ENCODE peak calls at places on chromosomes 7 and 10, in five cellular contexts. I, D, O, Q and W are unnamed samples.

GRCh38 chr10:125072824-125073223 is 87.5 kb downstream of the CTBP2 start:
- DNase-seq in I (no peak), D (no peak), O (no peak), Q (no peak), W (no peak)

GRCh38 chr10:71234970-71235681 is 22.8 kb downstream of the UNC5B start:
- DNase-seq in I (peak), D (peak), O (peak), Q (no peak), W (peak)

GRCh38 chr10:109343293-109343692 is 580.0 kb downstream of the XPNPEP1 start:
- DNase-seq in I (no peak), D (no peak), O (peak), Q (no peak), W (no peak)

GRCh38 chr7:155846936-155847335 is 34.7 kb upstream of the SHH start:
- DNase-seq in I (no peak), D (no peak), O (no peak), Q (no peak), W (no peak)

GRCh38 chr10:119304541-119304940 is 97.2 kb downstream of the GRK5 start:
- DNase-seq in I (no peak), D (no peak), O (no peak), Q (no peak), W (no peak)

GRCh38 chr7:116197355-116197754 is 13.0 kb upstream of the TES start:
- DNase-seq in I (no peak), D (no peak), O (no peak), Q (no peak), W (no peak)

GRCh38 chr7:6618621-6619020 is 3.2 kb downstream of the ZNF853 start:
- DNase-seq in I (no peak), D (no peak), O (no peak), Q (no peak), W (no peak)

GRCh38 chr10:28449382-28449781 is 83.5 kb upstream of the WAC start:
- DNase-seq in I (no peak), D (no peak), O (no peak), Q (no peak), W (no peak)

GRCh38 chr10:97780991-97781540 is 9.3 kb upstream of the SFRP5 start:
- DNase-seq in I (no peak), D (no peak), O (no peak), Q (no peak), W (no peak)

GRCh38 chr7:104130726-104131125 is 77.1 kb downstream of the ORC5 start:
- DNase-seq in I (no peak), D (no peak), O (no peak), Q (no peak), W (no peak)

GRCh38 chr7:155590215-155591023 is 44.1 kb upstream of the CNPY1 start:
- DNase-seq in I (no peak), D (no peak), O (no peak), Q (peak), W (no peak)

GRCh38 chr7:148697256-148697841 is 1.4 kb upstream of the CUL1 start:
- DNase-seq in I (peak), D (peak), O (no peak), Q (no peak), W (peak)

GRCh38 chr7:94190599-94191061 is 186.5 kb upstream of the BET1 start:
- DNase-seq in I (no peak), D (no peak), O (peak), Q (no peak), W (peak)

GRCh38 chr7:19215421-19215820 is 70.2 kb upstream of the FERD3L start:
- DNase-seq in I (no peak), D (no peak), O (peak), Q (no peak), W (no peak)

GRCh38 chr10:98045785-98046389 is 15.5 kb upstream of the CRTAC1 start:
- DNase-seq in I (no peak), D (peak), O (peak), Q (peak), W (peak)

GRCh38 chr7:13090959-13091358 is 403.5 kb downstream of the ARL4A start:
- DNase-seq in I (no peak), D (no peak), O (no peak), Q (no peak), W (no peak)

GRCh38 chr7:129739427-129739826 is 127.9 kb downstream of the NRF1 start:
- DNase-seq in I (no peak), D (no peak), O (peak), Q (no peak), W (peak)

GRCh38 chr10:28586176-28586575 is 53.3 kb downstream of the WAC start:
- DNase-seq in I (no peak), D (no peak), O (no peak), Q (no peak), W (no peak)

GRCh38 chr10:21524526-21525366 is 736 bp downstream of the SKIDA1 start:
- DNase-seq in I (no peak), D (no peak), O (no peak), Q (peak), W (no peak)

GRCh38 chr10:69965919-69966662 is 86.6 kb upstream of the MACROH2A2 start:
- DNase-seq in I (peak), D (no peak), O (no peak), Q (no peak), W (no peak)

GRCh38 chr10:119652361-119652760 is 1.2 kb downstream of the BAG3 start:
- DNase-seq in I (no peak), D (no peak), O (peak), Q (peak), W (no peak)

GRCh38 chr10:113844091-113844490 is 9.8 kb downstream of the DCLRE1A start:
- DNase-seq in I (no peak), D (no peak), O (no peak), Q (no peak), W (no peak)

GRCh38 chr7:123639646-123640045 is 16.0 kb upstream of the LMOD2 start:
- DNase-seq in I (no peak), D (no peak), O (no peak), Q (no peak), W (no peak)

GRCh38 chr10:69281507-69282413 is 3.5 kb downstream of the HK1 start:
- DNase-seq in I (no peak), D (no peak), O (no peak), Q (no peak), W (no peak)

GRCh38 chr7:20596653-20597052 is 18.8 kb upstream of the ABCB5 start:
- DNase-seq in I (no peak), D (no peak), O (peak), Q (no peak), W (no peak)

GRCh38 chr7:6121141-6121540 is 90.0 kb downstream of the ANKRD61 start:
- DNase-seq in I (no peak), D (no peak), O (no peak), Q (no peak), W (no peak)

GRCh38 chr10:20776384-20776783 is 120.7 kb downstream of the NEBL start:
- DNase-seq in I (no peak), D (no peak), O (no peak), Q (no peak), W (no peak)

GRCh38 chr7:119943932-119944600 is 328.9 kb upstream of the KCND2 start:
- DNase-seq in I (no peak), D (no peak), O (no peak), Q (no peak), W (no peak)

GRCh38 chr7:26156454-26157365 is 4.7 kb downstream of the NFE2L3 start:
- DNase-seq in I (no peak), D (no peak), O (peak), Q (peak), W (no peak)

DNA sequence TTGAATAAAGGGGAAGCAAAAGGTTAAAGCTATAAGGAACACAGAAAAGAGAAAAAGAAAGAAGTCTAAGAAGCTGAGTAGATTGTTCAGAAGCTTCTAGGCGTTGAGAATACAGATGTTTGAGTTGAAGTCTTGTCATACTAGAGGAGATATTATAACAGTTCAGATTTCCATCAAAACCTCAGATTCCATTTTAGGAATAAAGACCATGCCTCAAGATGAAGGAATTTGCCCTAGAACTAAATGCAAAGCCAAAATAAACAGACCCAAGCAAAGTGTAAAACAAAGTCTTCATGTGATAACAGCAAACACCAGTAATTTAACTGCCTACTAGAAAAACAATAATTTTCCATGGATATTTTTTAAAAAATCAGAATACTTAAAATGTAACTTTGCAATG is 476.5 kb upstream of the POT1 start:
- DNase-seq in I (no peak), D (no peak), O (peak), Q (no peak), W (no peak)
- H3K4me3 ChIP-seq in I (no peak), D (no peak), O (no peak), Q (no peak), W (no peak)

DNA sequence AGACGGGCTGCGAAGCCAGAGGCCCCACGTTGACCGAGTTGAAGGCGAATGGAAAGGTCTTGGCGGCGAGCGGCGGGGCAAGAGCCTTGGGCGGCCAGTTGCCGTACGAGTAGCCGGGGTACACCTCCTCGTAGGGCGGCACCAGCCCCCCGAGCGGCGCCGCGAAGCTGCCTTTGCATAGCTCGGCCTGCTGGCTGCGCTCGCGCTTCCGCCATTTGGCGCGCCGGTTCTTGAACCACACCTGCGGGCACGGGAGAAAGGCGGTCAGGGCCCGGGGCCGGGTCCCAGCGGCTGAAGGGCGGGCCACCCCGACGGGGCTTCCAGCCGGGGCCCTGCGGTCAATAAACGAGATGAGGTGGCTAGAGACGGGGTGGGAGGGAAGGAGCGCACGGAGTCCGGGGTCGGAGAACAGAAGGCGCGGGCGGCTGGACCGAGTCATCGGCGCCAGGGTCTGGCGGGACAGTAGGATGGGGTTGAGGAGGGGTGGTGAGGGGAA is 4.8 kb downstream of the ELOVL3 start:
- DNase-seq in I (no peak), D (no peak), O (no peak), Q (no peak), W (no peak)
- TF ChIP-seq CTCF in I (no peak), D (no peak), O (peak), Q (peak), W (no peak)

GRCh38 chr7:44097064-44097932 is 6.8 kb upstream of the AEBP1 start:
- DNase-seq in I (no peak), D (peak), O (no peak), Q (no peak), W (no peak)
- H3K4me3 ChIP-seq in I (no peak), D (no peak), O (no peak), Q (no peak), W (no peak)

GRCh38 chr10:59675812-59676211 is 33.8 kb downstream of the SLC16A9 start:
- DNase-seq in I (no peak), D (no peak), O (no peak), Q (peak), W (no peak)
- TF ChIP-seq CTCF in I (no peak), D (no peak), O (no peak), Q (peak), W (no peak)

DNA sequence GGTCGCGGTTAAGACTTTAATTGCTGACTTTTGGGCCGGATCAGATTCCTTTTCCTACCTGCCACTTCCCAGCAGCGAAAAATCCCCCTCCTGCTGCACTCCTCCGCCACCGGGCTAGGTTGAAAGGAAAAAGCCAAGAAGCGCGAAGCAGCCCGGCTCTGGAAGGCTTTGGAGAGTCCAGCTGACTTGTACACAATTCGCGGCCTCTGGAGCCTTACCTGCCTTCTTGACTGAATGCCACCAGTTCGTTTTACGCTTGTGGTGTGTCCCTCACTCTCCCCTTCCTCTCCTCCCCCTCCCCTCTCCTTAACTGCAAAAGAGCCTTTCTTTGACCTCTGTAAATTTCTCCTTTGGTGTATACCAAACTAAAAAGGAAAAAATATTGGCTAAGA is 2.7 kb upstream of the FEZF1 start:
- DNase-seq in I (no peak), D (no peak), O (no peak), Q (no peak), W (no peak)
- H3K4me3 ChIP-seq in I (no peak), D (no peak), O (no peak), Q (no peak), W (no peak)

GRCh38 chr7:42457663-42458062 is 220.7 kb upstream of the GLI3 start:
- DNase-seq in I (no peak), D (no peak), O (no peak), Q (no peak), W (no peak)
- TF ChIP-seq CTCF in I (no peak), D (no peak), O (no peak), Q (no peak), W (no peak)

DNA sequence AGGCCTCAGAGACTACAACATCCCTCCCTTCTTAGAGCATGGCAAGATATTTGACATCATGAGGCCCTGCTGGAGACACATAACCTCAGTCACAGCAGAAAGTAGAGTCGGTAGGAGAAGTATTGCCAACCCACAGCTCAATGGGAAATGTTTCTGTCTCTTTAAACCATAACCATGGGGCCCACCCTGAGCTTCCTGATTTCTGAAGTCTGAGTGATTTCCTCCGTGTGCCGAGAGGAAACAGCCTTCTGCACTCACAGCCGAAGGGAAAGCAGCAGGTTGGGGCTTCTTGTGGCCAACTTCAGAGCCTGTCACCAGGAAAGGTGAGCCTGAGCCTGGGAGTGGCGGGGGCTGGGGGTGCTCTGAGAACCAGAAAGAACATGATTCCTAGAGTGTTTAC is at the start of gene GIMAP1:
- DNase-seq in I (peak), D (peak), O (no peak), Q (no peak), W (no peak)
- H3K4me3 ChIP-seq in I (peak), D (peak), O (no peak), Q (no peak), W (peak)

DNA sequence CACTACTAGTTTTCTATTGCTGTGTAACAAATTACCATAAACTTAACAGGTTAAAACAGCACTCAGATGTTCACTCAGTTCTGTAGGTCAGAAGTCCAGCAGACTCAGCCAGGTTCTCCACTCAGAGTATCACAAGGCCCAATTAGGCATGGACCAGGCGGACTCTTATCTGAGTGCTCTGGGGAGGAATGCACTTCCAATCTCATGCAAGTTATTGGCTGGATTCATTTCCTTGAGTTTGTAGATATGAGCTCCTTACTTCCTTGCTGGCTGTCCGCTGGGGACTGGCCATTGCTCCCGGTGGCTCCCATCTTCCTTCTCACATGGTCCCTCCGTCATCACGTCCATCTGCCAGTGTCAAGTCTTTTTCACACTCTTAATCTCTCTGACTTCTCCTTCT is 137.0 kb upstream of the PRR15 start:
- DNase-seq in I (no peak), D (no peak), O (no peak), Q (no peak), W (no peak)
- TF ChIP-seq CTCF in I (no peak), D (no peak), O (no peak), Q (no peak), W (no peak)

DNA sequence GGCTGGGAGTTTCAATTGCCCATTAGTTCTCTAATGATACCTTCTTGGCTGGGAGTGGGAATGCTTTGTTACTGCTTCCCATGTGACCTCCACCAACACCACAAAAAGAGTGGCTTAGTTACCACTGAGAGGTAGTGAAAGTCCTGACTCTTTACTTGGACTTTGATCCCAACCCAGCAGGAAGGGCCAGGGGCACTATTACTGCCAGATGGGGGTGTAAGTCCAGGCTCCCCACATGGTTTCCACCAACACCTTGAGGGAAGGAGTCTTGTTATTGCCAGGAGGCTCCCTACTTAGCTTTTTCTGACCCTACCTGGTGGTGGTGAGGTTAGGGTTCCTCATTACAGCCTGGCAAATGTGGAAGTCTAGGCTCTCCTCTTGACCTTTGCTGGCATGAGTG is 11.4 kb downstream of the GGCT start:
- DNase-seq in I (no peak), D (no peak), O (no peak), Q (peak), W (no peak)
- H3K4me3 ChIP-seq in I (no peak), D (no peak), O (no peak), Q (no peak), W (no peak)